ENCODE peak calls at places on chromosomes 3 and 15, in four cellular contexts. Y is neural progenitor cell, L is hepatocyte, A is GM23338. T is an unnamed sample. For H3K79me2, the result is how much of the 10 kb centered on the place peaks cover.

GRCh38 chr3:49673131-49673714 is 928 bp upstream of the APEH start:
- DNase-seq in Y (peak), L (peak), A (peak), T (peak)

GRCh38 chr3:184085389-184085852 is 11.4 kb upstream of the HTR3E start:
- DNase-seq in Y (no peak), L (peak), A (no peak), T (peak)

GRCh38 chr3:5568451-5568850 is 380.9 kb downstream of the EDEM1 start:
- DNase-seq in Y (peak), L (peak), A (peak), T (peak)

GRCh38 chr15:40093224-40093842 is 15.3 kb downstream of the BMF start:
- DNase-seq in Y (no peak), L (no peak), A (peak), T (peak)

GRCh38 chr3:125141596-125142417 is 70.7 kb downstream of the SLC12A8 start:
- DNase-seq in Y (peak), L (peak), A (peak), T (no peak)

GRCh38 chr15:92205255-92205739 is 188.4 kb upstream of the ST8SIA2 start:
- DNase-seq in Y (peak), L (peak), A (peak), T (no peak)

GRCh38 chr3:71066849-71067261 is 516.7 kb downstream of the FOXP1 start:
- DNase-seq in Y (peak), L (no peak), A (no peak), T (peak)

GRCh38 chr3:41690766-41691563 is 270.9 kb downstream of the ULK4 start:
- DNase-seq in Y (no peak), L (peak), A (no peak), T (peak)

GRCh38 chr3:155096303-155097008 is 16.3 kb downstream of the MME start:
- DNase-seq in Y (no peak), L (no peak), A (no peak), T (no peak)

GRCh38 chr3:155097009-155097349 is 16.9 kb downstream of the MME start:
- DNase-seq in Y (no peak), L (no peak), A (no peak), T (no peak)

GRCh38 chr3:155089495-155089894 is 9.4 kb downstream of the MME start:
- DNase-seq in Y (no peak), L (no peak), A (no peak), T (no peak)

GRCh38 chr3:155088705-155089380 is 8.7 kb downstream of the MME start:
- DNase-seq in Y (no peak), L (no peak), A (no peak), T (peak)

DNA sequence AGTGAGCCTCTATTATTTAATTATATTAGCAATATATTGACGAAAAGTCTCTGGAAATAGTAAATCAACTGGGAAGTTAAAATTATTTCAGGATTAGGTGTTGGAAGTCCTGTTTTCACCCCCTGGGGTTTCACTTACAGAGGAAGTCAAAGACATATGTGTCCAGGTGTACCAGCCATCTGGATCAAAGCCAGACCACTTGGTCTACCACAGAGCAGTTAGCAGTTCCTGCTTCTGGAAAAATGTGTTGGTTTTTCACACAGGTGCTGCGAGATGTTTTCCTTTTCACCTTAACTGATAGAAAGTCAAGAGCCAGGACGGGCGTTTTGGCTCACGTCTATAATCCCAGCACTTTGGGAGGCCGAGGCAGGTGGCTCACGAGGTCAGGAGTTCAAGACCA is 13.1 kb downstream of the MME start:
- DNase-seq in Y (no peak), L (no peak), A (no peak), T (no peak)
- H2AFZ ChIP-seq in Y (no peak), L (no peak), A (no peak), T (no peak)

DNA sequence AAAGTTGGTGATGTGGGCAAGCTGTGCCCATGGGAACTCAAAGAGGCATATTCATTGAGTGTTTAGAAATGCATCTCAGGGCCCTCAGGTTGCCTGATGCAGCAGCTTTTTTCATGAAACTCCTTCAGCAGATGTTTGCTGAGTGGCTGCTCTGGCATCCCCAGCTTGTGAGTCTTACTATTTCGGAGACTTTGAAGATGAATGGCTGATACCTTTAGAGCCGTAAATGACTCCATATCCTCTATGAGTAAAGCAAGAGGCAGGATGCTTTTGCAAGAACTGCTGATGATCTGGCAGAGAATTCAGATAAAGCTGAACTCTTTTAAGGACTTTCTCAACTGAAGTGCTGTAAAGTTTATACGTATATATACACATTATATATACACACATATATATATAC is 384.3 kb downstream of the CACNA2D3 start:
- DNase-seq in Y (no peak), L (peak), A (no peak), T (no peak)
- H3K79me2 ChIP-seq in Y (under half), L (under half), A (under half), T (under half)

DNA sequence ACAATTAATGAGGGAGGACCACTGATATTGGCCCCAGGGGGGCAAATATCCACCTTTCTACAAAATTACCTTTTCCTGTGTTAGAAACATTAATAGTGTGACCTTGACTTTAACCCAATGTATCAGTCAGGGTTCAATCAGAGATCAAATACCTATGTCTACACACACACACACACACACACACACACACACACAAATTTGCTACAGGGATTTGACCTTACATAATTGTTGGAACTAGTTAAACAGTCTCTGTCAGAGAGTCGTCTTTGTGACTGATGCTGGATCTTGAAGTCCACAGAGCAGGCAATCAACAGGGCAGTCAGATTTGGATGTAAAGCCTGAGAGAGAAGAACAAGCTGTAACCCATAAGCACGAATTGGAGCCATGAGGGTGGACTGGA is 32.5 kb downstream of the TM4SF4 start:
- DNase-seq in Y (no peak), L (no peak), A (no peak), T (no peak)
- H2AFZ ChIP-seq in Y (peak), L (no peak), A (peak), T (no peak)

DNA sequence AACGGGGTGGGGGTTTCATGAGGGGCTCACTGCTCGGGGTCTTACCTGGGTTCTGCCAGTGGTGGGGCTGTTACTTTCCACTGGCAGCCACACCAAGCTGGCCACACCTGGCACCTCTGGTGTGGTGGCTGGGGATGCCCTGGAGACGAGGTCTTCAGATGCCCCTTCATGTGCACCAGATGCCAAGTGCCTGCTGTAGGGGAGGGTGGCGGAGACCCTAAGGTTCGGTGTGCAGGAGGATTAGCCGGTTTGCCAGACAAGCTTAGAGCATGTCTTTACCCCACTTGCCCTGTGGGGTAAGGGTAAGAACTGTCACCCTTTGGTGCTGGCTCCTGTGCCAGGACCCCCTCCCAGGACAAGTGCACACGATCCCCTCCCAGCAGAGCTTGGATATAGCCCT is 188.3 kb downstream of the TJP1 start:
- DNase-seq in Y (no peak), L (no peak), A (no peak), T (no peak)
- H3K79me2 ChIP-seq in Y (under half), L (under half), A (under half), T (under half)

T was measured in PC-3.